ENCODE peak calls at places on chromosomes 12 and 14, in eight cellular contexts. O is NT2/D1; U is K562; B is left ventricle myocardium inferior; E is GM23248; J is uterus; G is CD4-positive, alpha-beta T cell; Z is mesendoderm. M is an unnamed sample. For H3K27me3, the result is how much of the 10 kb centered on the place peaks cover.

GRCh38 chr14:63933110-63933509 is 80.3 kb downstream of the SYNE2 start:
- DNase-seq in O (no peak), U (no peak), B (no peak), E (no peak), J (no peak), G (no peak), Z (no peak), M (no peak)

GRCh38 chr12:115451785-115452736 is 768.1 kb upstream of the TBX3 start:
- DNase-seq in O (peak), U (peak), B (peak), E (peak), J (no peak), G (no peak), Z (peak), M (peak)

GRCh38 chr14:89473979-89474378 is 56.9 kb upstream of the FOXN3 start:
- DNase-seq in O (no peak), U (no peak), B (no peak), E (peak), J (no peak), G (no peak), Z (no peak), M (no peak)

GRCh38 chr14:88218119-88218915 is 104.8 kb downstream of the KCNK10 start:
- DNase-seq in O (no peak), U (no peak), B (no peak), E (no peak), J (no peak), G (no peak), Z (no peak), M (no peak)

GRCh38 chr14:55272415-55272786 is 1.2 kb downstream of the FBXO34 start:
- DNase-seq in O (no peak), U (no peak), B (no peak), E (no peak), J (no peak), G (no peak), Z (no peak), M (no peak)

GRCh38 chr12:128073937-128074336 is 193.0 kb upstream of the TMEM132C start:
- DNase-seq in O (no peak), U (no peak), B (no peak), E (no peak), J (no peak), G (no peak), Z (no peak), M (no peak)

GRCh38 chr12:128551266-128552025 is 272.3 kb downstream of the SLC15A4 start:
- DNase-seq in O (no peak), U (no peak), B (no peak), E (no peak), J (no peak), G (no peak), Z (no peak), M (no peak)

GRCh38 chr14:101364503-101365328 is 196.6 kb upstream of the DIO3 start:
- DNase-seq in O (no peak), U (no peak), B (no peak), E (peak), J (peak), G (no peak), Z (no peak), M (no peak)

GRCh38 chr14:88143817-88144216 is 138.9 kb downstream of the GPR65 start:
- DNase-seq in O (no peak), U (no peak), B (no peak), E (no peak), J (no peak), G (no peak), Z (peak), M (no peak)

GRCh38 chr12:87304406-87304805 is 724.8 kb downstream of the C12orf50 start:
- DNase-seq in O (no peak), U (no peak), B (no peak), E (no peak), J (no peak), G (no peak), Z (no peak), M (no peak)

GRCh38 chr12:7151532-7151931 is 21.4 kb downstream of the CLSTN3 start:
- DNase-seq in O (no peak), U (no peak), B (no peak), E (no peak), J (no peak), G (no peak), Z (no peak), M (no peak)

GRCh38 chr14:95725685-95726336 is 11.9 kb upstream of the TCL1A start:
- DNase-seq in O (no peak), U (no peak), B (no peak), E (no peak), J (no peak), G (no peak), Z (no peak), M (no peak)

GRCh38 chr12:101230547-101230946 is 20.5 kb upstream of the SLC5A8 start:
- DNase-seq in O (no peak), U (no peak), B (no peak), E (peak), J (no peak), G (no peak), Z (peak), M (peak)

GRCh38 chr12:9103050-9103854 is 12.5 kb downstream of the A2M start:
- DNase-seq in O (no peak), U (no peak), B (no peak), E (no peak), J (no peak), G (no peak), Z (no peak), M (no peak)

GRCh38 chr14:91569301-91569700 is 59.2 kb upstream of the PPP4R3A start:
- DNase-seq in O (no peak), U (no peak), B (no peak), E (no peak), J (no peak), G (no peak), Z (no peak), M (no peak)

GRCh38 chr14:72909163-72909562 is 15.3 kb upstream of the DPF3 start:
- DNase-seq in O (no peak), U (no peak), B (no peak), E (peak), J (no peak), G (no peak), Z (no peak), M (no peak)

GRCh38 chr12:75650989-75651695 is 139.7 kb upstream of the KRR1 start:
- DNase-seq in O (no peak), U (no peak), B (no peak), E (no peak), J (no peak), G (no peak), Z (no peak), M (no peak)

GRCh38 chr12:68539615-68539952 is 71.1 kb upstream of the RAP1B start:
- DNase-seq in O (no peak), U (no peak), B (no peak), E (no peak), J (no peak), G (no peak), Z (no peak), M (no peak)

GRCh38 chr14:55926007-55926406 is 192.2 kb upstream of the PELI2 start:
- DNase-seq in O (no peak), U (no peak), B (no peak), E (no peak), J (no peak), G (no peak), Z (no peak), M (no peak)

GRCh38 chr14:102442241-102443211 is 67.0 kb downstream of the ANKRD9 start:
- DNase-seq in O (no peak), U (no peak), B (no peak), E (peak), J (no peak), G (no peak), Z (no peak), M (peak)

GRCh38 chr12:96246926-96247566 is 52.9 kb downstream of the ELK3 start:
- DNase-seq in O (no peak), U (no peak), B (no peak), E (no peak), J (no peak), G (no peak), Z (no peak), M (no peak)

GRCh38 chr14:60094306-60094897 is 2.7 kb downstream of the PCNX4 start:
- DNase-seq in O (no peak), U (peak), B (no peak), E (peak), J (no peak), G (no peak), Z (peak), M (no peak)

GRCh38 chr12:128969480-128970055 is 116.3 kb downstream of the GLT1D1 start:
- DNase-seq in O (peak), U (peak), B (no peak), E (no peak), J (no peak), G (no peak), Z (peak), M (peak)

GRCh38 chr12:24750263-24750662 is 198.6 kb downstream of the BCAT1 start:
- DNase-seq in O (no peak), U (no peak), B (no peak), E (no peak), J (no peak), G (no peak), Z (no peak), M (no peak)

GRCh38 chr14:31829256-31829923 is 247.7 kb upstream of the ARHGAP5 start:
- DNase-seq in O (no peak), U (peak), B (no peak), E (peak), J (no peak), G (no peak), Z (peak), M (no peak)

GRCh38 chr14:95503365-95504134 is 12.9 kb downstream of the SYNE3 start:
- DNase-seq in O (no peak), U (no peak), B (no peak), E (no peak), J (no peak), G (no peak), Z (no peak), M (no peak)

GRCh38 chr12:21710944-21711343 is 53.3 kb upstream of the LDHB start:
- DNase-seq in O (no peak), U (no peak), B (no peak), E (peak), J (no peak), G (no peak), Z (no peak), M (no peak)

GRCh38 chr12:68070957-68071356 is 81.7 kb downstream of the IFNG-AS1 start:
- DNase-seq in O (no peak), U (no peak), B (no peak), E (no peak), J (no peak), G (no peak), Z (no peak), M (no peak)

GRCh38 chr14:93045965-93046695 is 69.6 kb downstream of the ITPK1 start:
- DNase-seq in O (no peak), U (peak), B (no peak), E (peak), J (no peak), G (no peak), Z (no peak), M (peak)

GRCh38 chr14:93049867-93050331 is 65.8 kb downstream of the ITPK1 start:
- DNase-seq in O (no peak), U (no peak), B (peak), E (no peak), J (no peak), G (no peak), Z (no peak), M (no peak)

GRCh38 chr14:104936361-104937155 is 11.9 kb downstream of the PLD4 start:
- DNase-seq in O (no peak), U (no peak), B (peak), E (no peak), J (peak), G (no peak), Z (no peak), M (no peak)

GRCh38 chr14:29236848-29237247 is 470.3 kb downstream of the FOXG1 start:
- DNase-seq in O (no peak), U (no peak), B (no peak), E (peak), J (no peak), G (no peak), Z (no peak), M (no peak)

GRCh38 chr12:109126781-109127180 is 10.4 kb downstream of the ACACB start:
- DNase-seq in O (no peak), U (no peak), B (no peak), E (no peak), J (no peak), G (no peak), Z (no peak), M (no peak)

GRCh38 chr12:52353766-52354165 is 13.5 kb downstream of the KRT85 start:
- DNase-seq in O (no peak), U (no peak), B (no peak), E (no peak), J (no peak), G (no peak), Z (no peak), M (no peak)
- H3K27me3 ChIP-seq in O (under half), U (under half), B (half or more), E (under half), J (under half), G (under half), Z (under half), M (under half)

DNA sequence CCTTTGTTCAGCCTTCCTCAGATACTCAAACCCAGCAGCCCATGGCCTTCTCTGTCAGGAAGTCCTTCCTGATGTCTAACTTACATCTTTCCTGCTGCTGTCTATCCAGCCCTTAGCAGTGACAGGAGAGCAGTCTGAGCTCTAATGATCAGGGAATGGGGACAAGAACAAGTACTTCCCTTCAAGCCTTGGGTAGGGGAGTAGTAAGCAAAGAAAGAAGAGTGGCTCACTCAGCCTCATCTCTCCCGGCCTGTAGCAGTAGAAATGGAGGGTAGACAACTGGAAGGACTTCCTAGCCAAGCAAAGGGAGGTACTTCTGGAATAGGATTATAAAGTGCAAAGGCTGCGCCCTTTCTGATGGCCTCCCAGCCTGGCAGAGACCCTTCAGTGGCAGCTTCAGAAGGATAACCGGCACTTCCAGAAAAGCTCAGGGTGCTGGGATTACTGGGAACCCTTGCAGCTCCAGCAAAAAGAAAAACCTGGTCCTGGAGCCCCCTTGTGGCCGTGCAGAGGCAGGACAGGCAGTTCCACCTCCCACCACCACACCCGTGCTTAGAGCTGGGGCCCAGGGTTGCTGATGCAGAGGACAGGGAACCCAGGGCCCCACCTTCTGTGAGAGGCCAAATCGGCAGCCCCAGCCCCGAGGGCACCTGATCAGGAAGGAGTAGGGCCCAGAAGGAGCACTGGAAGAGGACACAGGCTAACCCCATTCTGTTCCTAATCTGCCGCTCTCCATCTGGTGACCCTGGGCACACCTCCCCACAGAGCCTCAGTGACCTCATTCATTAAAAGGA is 12.4 kb upstream of the SMUG1 start:
- DNase-seq in O (peak), U (peak), B (peak), E (peak), J (peak), G (peak), Z (peak), M (peak)
- H3K27me3 ChIP-seq in O (half or more), U (under half), B (half or more), E (under half), J (under half), G (half or more), Z (under half), M (under half)

DNA sequence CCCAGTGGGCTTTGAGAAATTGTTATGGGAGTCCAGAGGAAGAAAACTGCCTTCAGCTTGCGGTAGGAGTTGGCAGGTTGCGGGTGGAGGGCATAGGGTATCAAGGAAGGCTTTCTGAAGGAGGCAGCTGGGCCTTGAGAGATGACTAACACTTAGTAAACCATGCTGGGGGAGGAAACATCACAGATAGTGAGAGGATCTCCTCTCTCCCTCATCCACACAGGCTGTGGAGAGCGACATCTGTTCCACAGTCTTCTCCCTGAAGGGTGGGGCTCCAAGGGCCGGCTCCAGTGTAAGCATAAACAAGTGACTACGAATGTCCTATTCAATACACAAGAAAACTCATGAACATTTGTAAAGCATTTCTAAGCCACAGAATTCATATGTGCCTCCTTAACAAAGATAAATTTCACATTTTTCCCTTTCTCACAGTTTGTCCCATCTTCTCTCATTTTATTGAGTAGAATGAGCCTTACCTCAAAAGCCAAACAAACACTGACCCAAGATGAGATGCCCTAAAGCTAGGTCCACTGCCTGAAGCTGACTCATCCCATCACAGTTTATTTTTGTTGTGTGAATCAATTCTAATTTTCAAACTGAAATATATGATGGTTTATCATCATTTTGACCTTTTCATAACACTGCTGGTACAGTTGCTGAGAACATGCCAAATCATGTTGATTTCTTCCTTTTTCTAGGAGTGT is 227.9 kb downstream of the SLC25A21 start:
- DNase-seq in O (no peak), U (no peak), B (no peak), E (peak), J (no peak), G (no peak), Z (no peak), M (peak)
- H3K27me3 ChIP-seq in O (under half), U (under half), B (under half), E (under half), J (under half), G (under half), Z (under half), M (under half)

GRCh38 chr14:69571449-69571878 is 3.2 kb downstream of the CCDC177 start:
- DNase-seq in O (no peak), U (no peak), B (no peak), E (peak), J (no peak), G (no peak), Z (no peak), M (no peak)
- H3K27me3 ChIP-seq in O (under half), U (under half), B (half or more), E (half or more), J (under half), G (half or more), Z (under half), M (under half)

DNA sequence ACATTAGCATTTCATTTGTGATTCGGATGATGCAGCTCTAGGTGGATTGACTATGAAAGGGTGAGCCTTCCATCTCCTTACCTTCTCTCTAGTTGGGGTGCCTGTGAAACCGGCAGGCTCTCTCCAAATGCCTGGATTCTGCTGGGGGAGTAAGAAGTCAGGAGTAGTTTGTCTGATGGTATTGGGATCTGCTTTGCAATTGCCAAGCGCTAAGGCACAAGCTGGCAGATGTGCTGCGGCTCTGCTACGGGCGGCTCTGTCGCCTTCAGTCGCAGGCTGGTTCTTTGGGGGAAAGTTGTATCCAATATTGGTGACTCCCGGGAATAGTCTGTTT is 2.4 kb downstream of the RMST start:
- DNase-seq in O (peak), U (no peak), B (no peak), E (no peak), J (no peak), G (no peak), Z (peak), M (no peak)
- H3K27me3 ChIP-seq in O (under half), U (under half), B (half or more), E (under half), J (under half), G (under half), Z (under half), M (under half)

DNA sequence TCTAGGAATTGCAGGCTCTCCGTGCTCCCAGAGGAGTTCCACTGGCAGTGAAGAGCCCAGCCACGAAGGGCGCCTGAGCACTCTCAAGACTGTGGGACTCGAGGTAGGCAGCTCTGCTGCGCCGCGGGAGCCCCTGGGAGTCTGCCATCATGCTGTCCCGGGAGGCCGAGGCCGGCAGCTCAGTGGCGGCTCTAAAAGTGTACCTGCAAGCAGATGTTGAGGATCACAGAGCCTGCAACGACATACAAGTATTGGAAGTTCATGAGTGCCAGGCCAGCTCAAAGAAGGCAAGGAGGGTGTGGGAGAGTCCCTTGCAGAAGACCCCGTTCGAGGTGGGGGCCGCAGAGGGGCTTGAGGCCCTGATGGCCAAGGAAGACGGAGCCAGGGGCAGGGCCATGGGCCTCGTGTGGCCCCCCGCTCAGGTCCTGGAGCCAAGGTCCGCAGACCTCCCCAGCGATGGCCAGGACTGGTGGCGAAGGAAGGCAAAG is 62.7 kb downstream of the MUCL1 start:
- DNase-seq in O (no peak), U (no peak), B (no peak), E (no peak), J (no peak), G (no peak), Z (no peak), M (no peak)
- H3K27me3 ChIP-seq in O (under half), U (under half), B (under half), E (under half), J (under half), G (under half), Z (under half), M (under half)

GRCh38 chr12:34338751-34339150 is 316.5 kb downstream of the ALG10 start:
- DNase-seq in O (no peak), U (no peak), B (no peak), E (no peak), J (no peak), G (no peak), Z (no peak), M (no peak)
- H3K27me3 ChIP-seq in O (half or more), U (under half), B (half or more), E (under half), J (under half), G (under half), Z (under half), M (half or more)

GRCh38 chr12:194276-194675 is 19.7 kb downstream of the SLC6A12 start:
- DNase-seq in O (no peak), U (no peak), B (no peak), E (no peak), J (no peak), G (no peak), Z (no peak), M (no peak)
- H3K27me3 ChIP-seq in O (under half), U (under half), B (under half), E (under half), J (under half), G (under half), Z (under half), M (under half)

GRCh38 chr12:94873368-94874085 is 130.0 kb downstream of the NDUFA12 start:
- DNase-seq in O (no peak), U (peak), B (peak), E (peak), J (peak), G (no peak), Z (peak), M (peak)
- H3K27me3 ChIP-seq in O (under half), U (under half), B (half or more), E (half or more), J (under half), G (under half), Z (under half), M (under half)